ENCODE peak calls at places on chromosomes 3 and 15, in eight cellular contexts. U, N, E, I, H, B, A and Q are unnamed samples.

GRCh38 chr15:60358935-60359672 is 38.7 kb downstream of the ANXA2 start:
- DNase-seq in A (no peak), I (no peak), H (no peak), B (peak; percentile 74), N (no peak), U (no peak), E (no peak), Q (no peak)

GRCh38 chr3:72657666-72658065 is 190.6 kb downstream of the SHQ1 start:
- DNase-seq in E (no peak), H (no peak), I (no peak), U (peak; percentile 62), A (no peak), B (no peak), N (no peak), Q (peak; percentile 26)

GRCh38 chr3:143184098-143184497 is 64.5 kb downstream of the CHST2 start:
- DNase-seq in B (no peak), E (no peak), A (no peak), U (no peak), I (no peak), N (no peak), H (no peak), Q (no peak)

GRCh38 chr3:187646906-187647660 is 23.1 kb downstream of the SST start:
- DNase-seq in A (no peak), E (no peak), B (no peak), I (no peak), U (no peak), H (no peak), N (no peak), Q (no peak)

GRCh38 chr3:173258721-173259120 is 117.7 kb upstream of the SPATA16 start:
- DNase-seq in A (no peak), B (no peak), U (no peak), I (no peak), H (no peak), E (no peak), N (no peak), Q (no peak)

GRCh38 chr3:53069422-53070068 is 23.7 kb upstream of the SFMBT1 start:
- DNase-seq in I (no peak), A (no peak), N (no peak), H (no peak), U (no peak), B (peak; percentile 28), E (peak; percentile 24), Q (no peak)

GRCh38 chr15:89625716-89626115 is 29.6 kb downstream of the KIF7 start:
- DNase-seq in U (no peak), H (no peak), A (no peak), B (no peak), I (no peak), E (no peak), N (no peak), Q (no peak)

GRCh38 chr3:38343797-38344594 is 2.6 kb upstream of the XYLB start:
- DNase-seq in B (no peak), E (no peak), N (no peak), U (no peak), I (no peak), H (no peak), A (no peak), Q (no peak)

GRCh38 chr15:47674576-47675232 is 42.6 kb upstream of the SEMA6D start:
- DNase-seq in N (no peak), I (no peak), U (no peak), E (no peak), H (no peak), A (no peak), B (no peak), Q (no peak)

GRCh38 chr3:55721716-55722484 is 234.8 kb upstream of the WNT5A start:
- DNase-seq in E (no peak), A (no peak), H (no peak), U (no peak), N (peak; percentile 16), B (peak; percentile 33), I (no peak), Q (no peak)

GRCh38 chr3:133996251-133996661 is 33.5 kb downstream of the SLCO2A1 start:
- DNase-seq in H (no peak), A (no peak), U (no peak), B (no peak), I (no peak), E (peak; percentile 60), N (no peak), Q (no peak)

GRCh38 chr3:141429371-141430035 is 57.3 kb upstream of the RASA2 start:
- DNase-seq in H (no peak), A (no peak), E (peak; percentile 88), I (no peak), B (no peak), U (no peak), N (no peak), Q (no peak)

GRCh38 chr3:30688776-30689175 is 82.4 kb downstream of the TGFBR2 start:
- DNase-seq in N (no peak), B (peak; percentile 7), E (no peak), I (no peak), A (no peak), U (no peak), H (no peak), Q (no peak)

GRCh38 chr15:46251873-46252272 is 617.0 kb downstream of the SQOR start:
- DNase-seq in E (no peak), A (no peak), U (no peak), B (no peak), I (no peak), H (no peak), N (no peak), Q (no peak)

GRCh38 chr3:153293222-153293621 is 131.2 kb downstream of the RAP2B start:
- DNase-seq in A (no peak), H (no peak), B (peak; percentile 52), U (no peak), I (no peak), N (no peak), E (no peak), Q (peak; percentile 60)

GRCh38 chr15:73928971-73929627 is 2.8 kb downstream of the LOXL1 start:
- DNase-seq in B (no peak), E (no peak), A (no peak), N (no peak), H (peak; percentile 24), I (no peak), U (no peak), Q (no peak)

GRCh38 chr3:124504332-124505059 is 225.8 kb upstream of the UMPS start:
- DNase-seq in E (no peak), I (no peak), B (no peak), U (no peak), A (no peak), N (peak; percentile 33), H (no peak), Q (no peak)

GRCh38 chr3:2511356-2511755 is 412.7 kb downstream of the CNTN4 start:
- DNase-seq in B (no peak), E (no peak), I (no peak), U (no peak), N (no peak), A (no peak), H (no peak), Q (no peak)

GRCh38 chr15:75723847-75724660 is 11.4 kb upstream of the CSPG4 start:
- DNase-seq in A (peak; percentile 86), N (peak; percentile 92), B (peak; percentile 98), H (peak; percentile 91), U (peak; percentile 21), I (no peak), E (peak; percentile 99), Q (peak; percentile 70)

GRCh38 chr3:82087958-82088357 is 326.5 kb upstream of the GBE1 start:
- DNase-seq in I (no peak), U (no peak), B (peak; percentile 85), E (no peak), N (no peak), A (no peak), H (no peak), Q (peak; percentile 50)
- H3K27ac ChIP-seq in I (no peak overlapping the region), U (no peak overlapping the region), B (peak overlapping the region; percentile 63), E (no peak overlapping the region), N (no peak overlapping the region), A (no peak overlapping the region), H (no peak overlapping the region), Q (peak overlapping the region; percentile 66)

DNA sequence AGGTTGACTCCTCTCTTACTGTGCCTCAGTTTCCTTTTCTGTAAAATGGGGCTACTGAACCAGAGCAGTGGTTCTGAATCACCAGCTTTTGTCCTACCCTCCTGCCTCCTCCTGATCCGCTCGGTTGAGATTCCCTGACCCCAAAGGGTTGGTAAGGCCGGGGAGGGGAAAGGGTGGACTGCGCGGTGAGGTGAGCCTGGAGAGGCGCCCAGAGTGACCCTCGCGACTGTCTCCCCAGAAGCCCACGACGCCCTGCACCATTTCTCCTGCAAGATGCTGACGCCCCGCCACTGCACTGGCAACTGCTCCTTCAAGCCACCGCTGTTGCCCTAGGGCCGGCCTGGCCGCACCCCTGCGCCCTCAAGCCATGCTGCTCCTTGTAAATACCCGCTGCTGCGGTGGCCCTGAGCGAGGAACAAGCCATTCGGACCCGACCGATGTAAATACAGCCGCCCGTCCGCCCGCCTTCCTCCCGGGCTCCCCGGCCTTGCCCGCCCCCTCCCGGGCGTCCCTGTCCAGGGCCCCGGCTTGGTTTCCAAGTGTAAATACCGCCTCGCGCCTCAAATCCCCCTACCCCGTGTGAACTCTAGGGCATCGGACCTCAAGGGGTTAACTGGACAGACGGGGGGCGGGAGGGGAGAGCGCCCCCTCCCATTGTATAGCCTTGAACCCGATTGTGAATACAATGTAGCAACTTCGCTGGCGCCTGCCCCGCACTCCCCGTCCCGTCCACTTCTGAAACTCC is 6.2 kb downstream of the RNU6-1 start:
- DNase-seq in E (peak; percentile 59), B (no peak), A (no peak), H (no peak), U (no peak), N (no peak), I (no peak), Q (no peak)
- H3K27ac ChIP-seq in E (no peak overlapping the region), B (no peak overlapping the region), A (no peak overlapping the region), H (no peak overlapping the region), U (no peak overlapping the region), N (no peak overlapping the region), I (no peak overlapping the region), Q (no peak overlapping the region)

DNA sequence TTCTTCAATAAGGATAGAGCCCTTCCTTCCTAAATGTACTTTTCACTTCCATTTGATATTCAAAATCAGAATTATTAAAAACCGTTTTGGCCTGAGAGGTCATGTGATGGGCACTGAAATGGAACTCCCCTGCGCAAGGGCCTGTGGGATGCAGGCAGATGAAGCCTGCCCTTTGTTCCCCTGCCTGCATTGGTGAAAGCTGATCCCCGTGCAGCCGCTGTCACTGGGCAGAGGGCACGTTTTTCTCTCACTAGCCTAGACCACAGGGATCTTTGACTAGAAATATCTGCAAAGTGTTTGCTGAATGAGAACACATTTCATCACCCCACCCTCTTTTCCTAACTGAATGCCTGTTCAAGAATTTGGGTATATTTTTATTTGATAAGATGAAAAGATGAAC is 74.9 kb downstream of the TIPARP start:
- DNase-seq in U (no peak), I (no peak), E (no peak), N (no peak), A (no peak), H (no peak), B (peak; percentile 54), Q (no peak)
- H3K27ac ChIP-seq in U (no peak overlapping the region), I (no peak overlapping the region), E (no peak overlapping the region), N (no peak overlapping the region), A (no peak overlapping the region), H (no peak overlapping the region), B (peak overlapping the region; percentile 88), Q (no peak overlapping the region)

DNA sequence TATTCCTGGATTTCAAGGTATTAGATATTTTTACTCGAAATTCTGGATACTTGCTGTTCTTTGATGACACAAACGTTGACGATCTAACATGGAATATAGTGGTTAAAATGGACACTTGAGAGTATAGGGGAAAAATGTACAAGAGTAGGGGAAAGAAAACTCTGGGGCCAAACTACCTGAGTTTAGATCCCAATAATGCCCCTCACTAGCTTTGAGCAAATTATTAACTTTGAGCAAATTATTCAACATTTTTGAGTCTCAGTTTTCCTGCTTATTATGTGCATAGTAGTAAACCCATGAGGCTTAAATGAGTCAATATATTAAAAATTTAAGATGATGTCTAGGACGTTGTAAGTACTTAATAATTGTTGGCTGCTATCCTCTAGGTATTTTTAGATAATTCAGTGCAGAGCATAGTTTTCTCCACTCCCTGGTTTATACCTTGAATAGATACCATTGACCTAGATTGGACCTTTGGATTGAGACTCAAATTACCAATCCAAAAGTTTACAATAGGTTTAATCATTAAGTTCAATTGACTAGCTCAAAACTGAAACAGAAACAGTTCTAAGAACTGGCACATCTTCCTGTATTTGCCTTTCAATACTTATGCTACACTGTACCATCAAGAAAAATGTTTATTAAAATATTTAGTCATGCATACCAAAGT is 4.5 kb downstream of the ADGRG7 start:
- DNase-seq in H (no peak), A (no peak), N (no peak), I (no peak), U (no peak), E (no peak), B (no peak), Q (no peak)
- H3K27ac ChIP-seq in H (no peak overlapping the region), A (no peak overlapping the region), N (no peak overlapping the region), I (no peak overlapping the region), U (no peak overlapping the region), E (no peak overlapping the region), B (no peak overlapping the region), Q (no peak overlapping the region)